ENCODE peak calls at places on chromosome 16, in four cellular contexts. One of them, this sample, is unnamed.

GRCh38 chr16:85529489-85530369 is 83.4 kb upstream of the GSE1 start:
- DNase-seq in AG08396: no peak
- DNase-seq in psoas muscle: no peak
- DNase-seq in iris pigment epithelial cell: no peak
- DNase-seq in this sample: no peak

GRCh38 chr16:84191466-84191865 is 509 bp downstream of the ADAD2 start:
- DNase-seq in iris pigment epithelial cell: no peak
- DNase-seq in psoas muscle: no peak
- DNase-seq in AG08396: no peak
- DNase-seq in this sample: no peak

GRCh38 chr16:85061566-85061965 is 34.0 kb downstream of the KIAA0513 start:
- DNase-seq in AG08396: no peak
- DNase-seq in iris pigment epithelial cell: no peak
- DNase-seq in psoas muscle: no peak
- DNase-seq in this sample: no peak

GRCh38 chr16:84278968-84279367 is 15.7 kb upstream of the WFDC1 start:
- DNase-seq in iris pigment epithelial cell: no peak
- DNase-seq in psoas muscle: no peak
- DNase-seq in AG08396: no peak
- DNase-seq in this sample: no peak

GRCh38 chr16:77514500-77515225 is 79.8 kb upstream of the ADAMTS18 start:
- DNase-seq in psoas muscle: no peak
- DNase-seq in AG08396: no peak
- DNase-seq in iris pigment epithelial cell: no peak
- DNase-seq in this sample: no peak

GRCh38 chr16:69761983-69762842 is at the start of gene WWP2:
- DNase-seq in psoas muscle: peak; percentile 87
- DNase-seq in iris pigment epithelial cell: peak; percentile 48
- DNase-seq in AG08396: peak; percentile 86
- DNase-seq in this sample: peak; percentile 91

GRCh38 chr16:17177242-17177967 is 293.4 kb downstream of the XYLT1 start:
- DNase-seq in iris pigment epithelial cell: no peak
- DNase-seq in AG08396: no peak
- DNase-seq in psoas muscle: no peak
- DNase-seq in this sample: no peak

GRCh38 chr16:58013201-58013956 is 12.2 kb downstream of the USB1 start:
- DNase-seq in psoas muscle: no peak
- DNase-seq in AG08396: no peak
- DNase-seq in iris pigment epithelial cell: no peak
- DNase-seq in this sample: no peak

GRCh38 chr16:87416826-87417471 is 24.8 kb downstream of the MAP1LC3B start:
- DNase-seq in AG08396: peak; percentile 76
- DNase-seq in iris pigment epithelial cell: peak; percentile 67
- DNase-seq in psoas muscle: no peak
- DNase-seq in this sample: peak; percentile 60

GRCh38 chr16:84534815-84535214 is 30.4 kb upstream of the MEAK7 start:
- DNase-seq in AG08396: no peak
- DNase-seq in iris pigment epithelial cell: no peak
- DNase-seq in psoas muscle: no peak
- DNase-seq in this sample: no peak

GRCh38 chr16:30559690-30560089 is 1.5 kb upstream of the ZNF764 start:
- DNase-seq in psoas muscle: no peak
- DNase-seq in AG08396: no peak
- DNase-seq in iris pigment epithelial cell: no peak
- DNase-seq in this sample: no peak

GRCh38 chr16:59202463-59202862 is 468.3 kb upstream of the GOT2 start:
- DNase-seq in iris pigment epithelial cell: no peak
- DNase-seq in AG08396: no peak
- DNase-seq in psoas muscle: no peak
- DNase-seq in this sample: no peak

GRCh38 chr16:89337965-89338364 is 120.5 kb downstream of the ZNF778 start:
- DNase-seq in AG08396: no peak
- DNase-seq in iris pigment epithelial cell: no peak
- DNase-seq in psoas muscle: peak; percentile 59
- DNase-seq in this sample: no peak

GRCh38 chr16:2019919-2020831 is 590 bp downstream of the NPW start:
- DNase-seq in AG08396: no peak
- DNase-seq in psoas muscle: no peak
- DNase-seq in iris pigment epithelial cell: no peak
- DNase-seq in this sample: no peak

GRCh38 chr16:57245472-57246113 is 534 bp downstream of the ARL2BP start:
- DNase-seq in iris pigment epithelial cell: peak; percentile 22
- DNase-seq in psoas muscle: no peak
- DNase-seq in AG08396: peak; percentile 38
- DNase-seq in this sample: peak; percentile 46

GRCh38 chr16:69939821-69940585 is 11.1 kb upstream of the CLEC18A start:
- DNase-seq in AG08396: no peak
- DNase-seq in psoas muscle: no peak
- DNase-seq in iris pigment epithelial cell: no peak
- DNase-seq in this sample: no peak

GRCh38 chr16:31869511-31870201 is 4.0 kb upstream of the ZNF267 start:
- DNase-seq in AG08396: peak; percentile 68
- DNase-seq in iris pigment epithelial cell: peak; percentile 92
- DNase-seq in psoas muscle: no peak
- DNase-seq in this sample: peak; percentile 55

GRCh38 chr16:69057400-69058378 is 47.8 kb upstream of the HAS3 start:
- DNase-seq in AG08396: peak; percentile 70
- DNase-seq in iris pigment epithelial cell: peak; percentile 95
- DNase-seq in psoas muscle: peak; percentile 60
- DNase-seq in this sample: peak; percentile 89

GRCh38 chr16:86931410-86931941 is 353.1 kb downstream of the FOXL1 start:
- DNase-seq in AG08396: peak; percentile 76
- DNase-seq in iris pigment epithelial cell: peak; percentile 63
- DNase-seq in psoas muscle: no peak
- DNase-seq in this sample: peak; percentile 88

GRCh38 chr16:64375386-64375980 is 746.4 kb downstream of the CDH11 start:
- DNase-seq in psoas muscle: no peak
- DNase-seq in iris pigment epithelial cell: no peak
- DNase-seq in AG08396: no peak
- DNase-seq in this sample: peak; percentile 41

GRCh38 chr16:11101283-11101682 is 154.7 kb downstream of the SOCS1 start:
- DNase-seq in iris pigment epithelial cell: no peak
- DNase-seq in AG08396: no peak
- DNase-seq in psoas muscle: no peak
- DNase-seq in this sample: no peak

GRCh38 chr16:5042574-5043171 is 8.9 kb upstream of the NAGPA start:
- DNase-seq in psoas muscle: no peak
- DNase-seq in AG08396: no peak
- DNase-seq in iris pigment epithelial cell: peak; percentile 46
- DNase-seq in this sample: no peak

GRCh38 chr16:53099318-53100130 is 44.7 kb downstream of the CHD9 start:
- DNase-seq in iris pigment epithelial cell: peak; percentile 93
- DNase-seq in psoas muscle: peak; percentile 95
- DNase-seq in AG08396: peak; percentile 80
- DNase-seq in this sample: peak; percentile 90

GRCh38 chr16:12225816-12226480 is 249.4 kb downstream of the SNX29 start:
- DNase-seq in iris pigment epithelial cell: peak; percentile 50
- DNase-seq in AG08396: no peak
- DNase-seq in psoas muscle: no peak
- DNase-seq in this sample: no peak

GRCh38 chr16:31064882-31065461 is 9.1 kb downstream of the ZNF668 start:
- DNase-seq in iris pigment epithelial cell: peak; percentile 95
- DNase-seq in AG08396: peak; percentile 97
- DNase-seq in psoas muscle: peak; percentile 84
- DNase-seq in this sample: peak; percentile 95

GRCh38 chr16:60107467-60107866 is 1373.4 kb upstream of the GOT2 start:
- DNase-seq in psoas muscle: no peak
- DNase-seq in iris pigment epithelial cell: no peak
- DNase-seq in AG08396: no peak
- DNase-seq in this sample: peak; percentile 70